ENCODE peak calls at places on chromosomes 6 and 20, in five cellular contexts. T is SJSA1; P is adrenal gland; G is right cardiac atrium; X is CD8-positive, alpha-beta memory T cell. D is an unnamed sample.

GRCh38 chr6:141521440-141521839 is 611.3 kb upstream of the GJE1 start:
- DNase-seq in G (no peak), X (no peak), T (no peak), P (no peak), D (no peak)

GRCh38 chr6:35754452-35755321 is 17.9 kb downstream of the ARMC12 start:
- DNase-seq in T (no peak), P (no peak), G (no peak), X (no peak), D (no peak)

GRCh38 chr20:25669826-25670422 is 26.7 kb downstream of the ZNF337 start:
- DNase-seq in X (no peak), P (peak; percentile 15), G (no peak), T (no peak), D (peak; percentile 15)

GRCh38 chr6:27545271-27546046 is 72.6 kb upstream of the ZNF184 start:
- DNase-seq in T (no peak), P (no peak), G (no peak), X (no peak), D (no peak)

GRCh38 chr20:57159193-57159851 is 107.1 kb downstream of the BMP7 start:
- DNase-seq in X (no peak), G (no peak), T (no peak), P (no peak), D (no peak)

GRCh38 chr6:161137839-161138544 is 135.9 kb downstream of the AGPAT4 start:
- DNase-seq in G (no peak), P (no peak), T (no peak), X (no peak), D (no peak)

GRCh38 chr6:81838031-81838430 is 85.5 kb upstream of the TENT5A start:
- DNase-seq in T (no peak), P (no peak), G (no peak), X (no peak), D (no peak)

GRCh38 chr6:132819405-132820145 is 5.2 kb downstream of the RPS12 start:
- DNase-seq in G (no peak), T (no peak), X (no peak), P (no peak), D (no peak)

GRCh38 chr20:25865715-25866656 is 169.3 kb upstream of the ZNF337 start:
- DNase-seq in P (peak; percentile 82), X (peak; percentile 73), T (peak; percentile 80), G (peak; percentile 93), D (peak; percentile 79)

GRCh38 chr6:79307321-79308036 is 73.0 kb upstream of the HMGN3 start:
- DNase-seq in G (no peak), P (no peak), T (no peak), X (no peak), D (no peak)

GRCh38 chr20:7195704-7196103 is 428.2 kb downstream of the BMP2 start:
- DNase-seq in T (no peak), X (no peak), P (no peak), G (no peak), D (no peak)

GRCh38 chr6:48744948-48745347 is 634.0 kb upstream of the PTCHD4 start:
- DNase-seq in T (no peak), G (no peak), P (no peak), X (no peak), D (no peak)

GRCh38 chr20:19327401-19327800 is 115.0 kb downstream of the SLC24A3 start:
- DNase-seq in P (no peak), X (no peak), G (no peak), T (no peak), D (no peak)

GRCh38 chr6:24522090-24522820 is 27.5 kb downstream of the ALDH5A1 start:
- DNase-seq in T (no peak), G (no peak), P (no peak), X (no peak), D (no peak)

GRCh38 chr6:45971287-45971686 is 44.4 kb downstream of the CLIC5 start:
- DNase-seq in X (no peak), T (no peak), P (no peak), G (no peak), D (no peak)
- H3K4me1 ChIP-seq in X (no peaks in the 10 kb centered on the region), T (peaks cover 60% of the 10 kb centered on the region), P (no peaks in the 10 kb centered on the region), G (peaks cover 24% of the 10 kb centered on the region), D (peaks cover 67% of the 10 kb centered on the region)

DNA sequence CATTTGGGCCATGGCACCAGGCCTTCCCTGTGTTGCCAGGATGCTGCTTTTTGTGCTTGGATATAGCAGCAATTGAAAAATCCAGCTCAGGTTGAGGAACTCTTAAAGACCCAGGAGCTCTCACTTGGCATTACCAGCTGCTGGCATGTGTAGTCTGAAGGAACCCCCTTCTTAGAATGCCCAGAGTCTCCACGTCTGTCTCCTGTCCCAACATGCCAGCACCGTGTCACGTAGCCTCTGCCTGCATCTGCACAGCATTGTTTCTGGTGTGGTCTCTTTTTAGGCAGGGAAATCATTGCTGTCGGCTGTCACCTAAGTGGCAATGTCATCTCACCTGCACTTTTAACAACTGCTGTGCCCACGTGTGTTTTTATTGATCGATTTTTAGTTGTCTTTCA is 71.3 kb downstream of the RPP40 start:
- DNase-seq in P (no peak), G (no peak), T (no peak), X (no peak), D (no peak)
- H3K4me1 ChIP-seq in P (peaks cover 19% of the 10 kb centered on the region), G (peaks cover 15% of the 10 kb centered on the region), T (no peaks in the 10 kb centered on the region), X (peaks cover 7% of the 10 kb centered on the region), D (peaks cover 35% of the 10 kb centered on the region)

DNA sequence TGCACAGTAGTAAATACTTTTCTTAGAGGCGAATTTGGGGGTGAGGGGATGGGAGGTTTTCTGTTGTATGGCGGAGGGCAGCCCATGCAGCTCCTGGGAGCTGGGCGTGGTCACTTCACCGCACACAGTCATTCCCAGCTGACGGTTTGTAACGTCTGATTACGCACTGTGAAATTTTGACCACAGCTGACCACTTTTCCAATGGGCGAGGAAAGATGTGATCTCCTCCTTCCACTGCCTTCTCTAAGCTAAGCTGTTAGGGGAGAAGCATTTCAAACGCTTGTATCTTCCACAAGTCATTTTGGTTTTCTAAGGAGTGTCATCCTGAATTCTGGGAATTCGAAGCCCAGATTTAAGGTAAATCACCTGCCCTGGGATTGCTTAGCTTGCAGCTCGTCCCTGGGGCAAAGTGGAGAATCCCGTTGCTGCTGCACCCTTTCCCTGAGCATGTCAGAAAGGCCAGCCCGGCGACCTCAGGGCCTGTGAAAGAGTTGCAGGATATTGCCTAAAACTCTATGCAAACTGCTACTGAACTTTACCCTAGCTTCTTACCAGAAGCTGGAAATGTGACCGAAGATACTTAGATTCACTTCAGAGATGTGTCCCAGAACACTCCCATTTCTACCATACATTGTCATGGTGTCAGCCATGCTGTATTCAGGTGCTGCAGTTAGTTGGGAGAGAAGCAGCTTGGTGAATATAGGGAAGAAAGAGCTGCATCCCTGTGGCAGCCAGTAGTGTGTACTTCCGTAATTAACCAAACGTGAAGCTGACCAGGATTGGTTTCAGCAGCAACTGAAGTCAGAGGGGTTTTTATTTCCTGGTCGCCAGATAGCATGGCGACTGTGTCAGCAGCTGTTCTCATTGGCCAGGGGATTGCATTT is 58.9 kb downstream of the RREB1 start:
- DNase-seq in G (no peak), X (no peak), T (peak; percentile 83), P (no peak), D (no peak)
- H3K4me1 ChIP-seq in G (peaks cover 42% of the 10 kb centered on the region), X (peaks cover 39% of the 10 kb centered on the region), T (peaks cover 51% of the 10 kb centered on the region), P (peaks cover 88% of the 10 kb centered on the region), D (peaks cover 83% of the 10 kb centered on the region)

DNA sequence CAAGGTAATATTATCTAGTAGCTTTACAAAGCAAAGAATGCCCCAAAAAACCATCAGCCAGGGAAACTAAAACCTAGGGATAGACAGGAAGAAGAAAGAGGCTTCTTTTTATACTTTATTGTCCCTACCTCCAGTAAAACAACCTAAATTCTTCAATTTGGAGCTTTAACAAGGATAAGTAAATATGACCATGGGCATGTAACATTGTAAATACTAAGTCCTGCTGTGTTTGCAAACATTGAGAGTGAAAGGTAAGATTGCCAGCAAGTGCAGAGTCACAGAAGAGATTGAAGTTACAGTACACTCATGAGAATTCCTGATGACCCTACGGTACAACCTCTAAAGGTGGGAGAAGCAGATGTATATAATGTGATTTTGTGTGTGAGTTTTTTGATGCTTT is 117.2 kb downstream of the FOXO3 start:
- DNase-seq in G (no peak), T (no peak), X (no peak), P (no peak), D (no peak)
- H3K4me1 ChIP-seq in G (peaks cover 16% of the 10 kb centered on the region), T (peaks cover 34% of the 10 kb centered on the region), X (no peaks in the 10 kb centered on the region), P (peaks cover 47% of the 10 kb centered on the region), D (peaks cover 60% of the 10 kb centered on the region)

DNA sequence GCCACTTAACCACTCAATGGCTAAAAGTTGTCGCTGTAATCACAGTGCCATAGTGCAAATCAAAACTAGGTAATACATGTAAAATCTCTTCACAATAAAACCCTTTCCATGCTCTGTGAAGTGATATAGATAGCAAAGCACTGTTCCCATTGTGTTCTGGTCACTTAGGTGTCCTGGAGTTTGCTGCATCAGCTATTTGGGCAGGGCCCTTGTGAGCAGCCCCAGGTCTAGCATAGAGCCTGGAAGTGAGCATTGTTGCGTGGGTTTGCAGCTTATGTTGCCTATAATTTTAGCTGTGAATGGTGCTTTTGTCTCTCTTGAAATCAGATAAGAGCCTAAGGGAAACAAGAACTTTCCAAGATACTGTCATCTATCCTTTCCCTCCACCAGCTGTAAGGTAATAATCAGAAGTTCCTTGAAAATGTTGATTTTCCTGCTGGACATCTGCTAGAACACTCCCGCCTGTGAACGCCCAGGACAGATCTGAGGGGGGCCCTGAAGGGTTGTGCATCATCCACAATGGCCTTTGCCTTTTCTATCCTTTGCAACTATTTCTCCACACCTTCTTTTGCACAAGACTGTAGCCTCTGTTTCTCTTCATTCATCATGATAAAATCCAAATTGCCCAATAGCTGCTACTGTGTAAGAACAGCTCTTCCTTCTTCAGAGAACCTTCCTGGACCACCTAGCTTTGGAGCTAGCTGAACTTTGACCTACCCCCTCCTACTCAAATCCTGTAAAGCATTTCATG is 57.0 kb downstream of the TNFAIP3 start:
- DNase-seq in G (no peak), T (no peak), X (no peak), P (no peak), D (no peak)
- H3K4me1 ChIP-seq in G (peaks cover 3% of the 10 kb centered on the region), T (peaks cover 67% of the 10 kb centered on the region), X (peaks cover 24% of the 10 kb centered on the region), P (peaks cover 4% of the 10 kb centered on the region), D (peaks cover 26% of the 10 kb centered on the region)

GRCh38 chr20:43746344-43747137 is 19.7 kb upstream of the GTSF1L start:
- DNase-seq in P (no peak), T (no peak), X (no peak), G (no peak), D (no peak)
- H3K4me1 ChIP-seq in P (no peaks in the 10 kb centered on the region), T (peaks cover 20% of the 10 kb centered on the region), X (peaks cover 14% of the 10 kb centered on the region), G (no peaks in the 10 kb centered on the region), D (no peaks in the 10 kb centered on the region)

DNA sequence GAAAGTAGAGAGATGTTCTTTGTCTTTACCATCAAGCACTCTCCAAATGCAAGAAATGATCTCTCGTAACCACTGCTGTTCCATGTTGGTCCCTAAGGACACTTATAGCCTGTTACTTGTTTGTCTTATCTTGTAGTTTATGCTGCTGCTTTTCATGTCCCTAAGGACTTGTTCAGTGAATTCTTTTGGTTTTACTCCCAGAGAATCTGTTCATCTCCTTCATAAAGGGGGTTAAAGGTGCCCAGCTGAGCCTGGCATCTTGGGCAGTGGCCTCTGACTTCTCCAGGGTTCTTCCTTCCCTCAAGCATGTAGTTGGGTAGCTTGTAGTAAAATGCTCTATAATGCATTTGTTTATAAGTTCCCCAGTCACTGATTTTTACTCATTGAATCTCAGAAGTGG is 864 bp upstream of the PKIG start:
- DNase-seq in G (no peak), X (no peak), T (no peak), P (no peak), D (no peak)
- H3K4me1 ChIP-seq in G (peaks cover 21% of the 10 kb centered on the region), X (no peaks in the 10 kb centered on the region), T (peaks cover 63% of the 10 kb centered on the region), P (peaks cover 63% of the 10 kb centered on the region), D (peaks cover 62% of the 10 kb centered on the region)